ENCODE peak calls at places on chromosomes 13 and 19, in eight cellular contexts. One of them, this sample, is unnamed.

GRCh38 chr13:25733061-25733491 is 318.7 kb downstream of the SHISA2 start:
- DNase-seq in naive B cell: no peak
- DNase-seq in Kasumi-1: no peak
- DNase-seq in breast epithelium: no peak
- DNase-seq in stimulated activated CD8-positive, alpha-beta memory T cell treated with anti-CD3 and anti-CD28 coated beads, Interleukin-12 subunit alpha, Interleukin-12 subunit beta, amount 100 ng/mL, for 1 hour: no peak
- DNase-seq in activated CD4-positive, alpha-beta T cell treated with anti-CD3 and anti-CD28 coated beads for 4 hours: no peak
- DNase-seq in NCI-H510A treated with DMSO at 0.1 percent for 48 hours: no peak
- DNase-seq in HS-5: no peak
- DNase-seq in this sample: no peak

GRCh38 chr19:1355974-1356865 is 27.5 kb upstream of the NDUFS7 start:
- DNase-seq in stimulated activated CD8-positive, alpha-beta memory T cell treated with anti-CD3 and anti-CD28 coated beads, Interleukin-12 subunit alpha, Interleukin-12 subunit beta, amount 100 ng/mL, for 1 hour: no peak
- DNase-seq in breast epithelium: no peak
- DNase-seq in naive B cell: no peak
- DNase-seq in Kasumi-1: no peak
- DNase-seq in HS-5: no peak
- DNase-seq in activated CD4-positive, alpha-beta T cell treated with anti-CD3 and anti-CD28 coated beads for 4 hours: no peak
- DNase-seq in NCI-H510A treated with DMSO at 0.1 percent for 48 hours: no peak
- DNase-seq in this sample: no peak

GRCh38 chr19:17735410-17735809 is 15.9 kb upstream of the FCHO1 start:
- DNase-seq in naive B cell: no peak
- DNase-seq in stimulated activated CD8-positive, alpha-beta memory T cell treated with anti-CD3 and anti-CD28 coated beads, Interleukin-12 subunit alpha, Interleukin-12 subunit beta, amount 100 ng/mL, for 1 hour: no peak
- DNase-seq in HS-5: no peak
- DNase-seq in NCI-H510A treated with DMSO at 0.1 percent for 48 hours: no peak
- DNase-seq in Kasumi-1: no peak
- DNase-seq in breast epithelium: no peak
- DNase-seq in activated CD4-positive, alpha-beta T cell treated with anti-CD3 and anti-CD28 coated beads for 4 hours: no peak
- DNase-seq in this sample: no peak

GRCh38 chr13:94710881-94711560 is 1.3 kb downstream of the SOX21 start:
- DNase-seq in NCI-H510A treated with DMSO at 0.1 percent for 48 hours: peak; percentile 36
- DNase-seq in stimulated activated CD8-positive, alpha-beta memory T cell treated with anti-CD3 and anti-CD28 coated beads, Interleukin-12 subunit alpha, Interleukin-12 subunit beta, amount 100 ng/mL, for 1 hour: no peak
- DNase-seq in activated CD4-positive, alpha-beta T cell treated with anti-CD3 and anti-CD28 coated beads for 4 hours: no peak
- DNase-seq in naive B cell: no peak
- DNase-seq in breast epithelium: no peak
- DNase-seq in HS-5: no peak
- DNase-seq in Kasumi-1: peak; percentile 9
- DNase-seq in this sample: no peak

GRCh38 chr19:10870501-10870954 is 825 bp upstream of the CARM1 start:
- DNase-seq in Kasumi-1: no peak
- DNase-seq in stimulated activated CD8-positive, alpha-beta memory T cell treated with anti-CD3 and anti-CD28 coated beads, Interleukin-12 subunit alpha, Interleukin-12 subunit beta, amount 100 ng/mL, for 1 hour: no peak
- DNase-seq in activated CD4-positive, alpha-beta T cell treated with anti-CD3 and anti-CD28 coated beads for 4 hours: no peak
- DNase-seq in HS-5: no peak
- DNase-seq in breast epithelium: no peak
- DNase-seq in naive B cell: no peak
- DNase-seq in NCI-H510A treated with DMSO at 0.1 percent for 48 hours: no peak
- DNase-seq in this sample: no peak

GRCh38 chr19:49133621-49134454 is 14.5 kb downstream of the PPFIA3 start:
- DNase-seq in activated CD4-positive, alpha-beta T cell treated with anti-CD3 and anti-CD28 coated beads for 4 hours: no peak
- DNase-seq in breast epithelium: no peak
- DNase-seq in stimulated activated CD8-positive, alpha-beta memory T cell treated with anti-CD3 and anti-CD28 coated beads, Interleukin-12 subunit alpha, Interleukin-12 subunit beta, amount 100 ng/mL, for 1 hour: no peak
- DNase-seq in NCI-H510A treated with DMSO at 0.1 percent for 48 hours: no peak
- DNase-seq in naive B cell: no peak
- DNase-seq in HS-5: no peak
- DNase-seq in Kasumi-1: no peak
- DNase-seq in this sample: no peak

GRCh38 chr19:20051841-20052768 is 12.8 kb upstream of the ZNF682 start:
- DNase-seq in activated CD4-positive, alpha-beta T cell treated with anti-CD3 and anti-CD28 coated beads for 4 hours: peak; percentile 57
- DNase-seq in HS-5: peak; percentile 91
- DNase-seq in naive B cell: peak; percentile 43
- DNase-seq in Kasumi-1: peak; percentile 95
- DNase-seq in breast epithelium: peak; percentile 95
- DNase-seq in NCI-H510A treated with DMSO at 0.1 percent for 48 hours: peak; percentile 88
- DNase-seq in stimulated activated CD8-positive, alpha-beta memory T cell treated with anti-CD3 and anti-CD28 coated beads, Interleukin-12 subunit alpha, Interleukin-12 subunit beta, amount 100 ng/mL, for 1 hour: peak; percentile 27
- DNase-seq in this sample: peak; percentile 97

GRCh38 chr13:88979465-88980180 is 1308.5 kb downstream of the SLITRK5 start:
- DNase-seq in stimulated activated CD8-positive, alpha-beta memory T cell treated with anti-CD3 and anti-CD28 coated beads, Interleukin-12 subunit alpha, Interleukin-12 subunit beta, amount 100 ng/mL, for 1 hour: no peak
- DNase-seq in Kasumi-1: peak; percentile 38
- DNase-seq in activated CD4-positive, alpha-beta T cell treated with anti-CD3 and anti-CD28 coated beads for 4 hours: no peak
- DNase-seq in breast epithelium: no peak
- DNase-seq in naive B cell: no peak
- DNase-seq in HS-5: no peak
- DNase-seq in NCI-H510A treated with DMSO at 0.1 percent for 48 hours: no peak
- DNase-seq in this sample: no peak

GRCh38 chr19:45506991-45507863 is at the start of gene VASP:
- DNase-seq in breast epithelium: peak; percentile 87
- DNase-seq in stimulated activated CD8-positive, alpha-beta memory T cell treated with anti-CD3 and anti-CD28 coated beads, Interleukin-12 subunit alpha, Interleukin-12 subunit beta, amount 100 ng/mL, for 1 hour: peak; percentile 84
- DNase-seq in naive B cell: peak; percentile 93
- DNase-seq in activated CD4-positive, alpha-beta T cell treated with anti-CD3 and anti-CD28 coated beads for 4 hours: peak; percentile 87
- DNase-seq in HS-5: peak; percentile 61
- DNase-seq in Kasumi-1: peak; percentile 89
- DNase-seq in NCI-H510A treated with DMSO at 0.1 percent for 48 hours: peak; percentile 60
- DNase-seq in this sample: peak; percentile 81

GRCh38 chr13:35940734-35941133 is 190.4 kb downstream of the DCLK1 start:
- DNase-seq in Kasumi-1: no peak
- DNase-seq in activated CD4-positive, alpha-beta T cell treated with anti-CD3 and anti-CD28 coated beads for 4 hours: no peak
- DNase-seq in naive B cell: no peak
- DNase-seq in breast epithelium: no peak
- DNase-seq in HS-5: no peak
- DNase-seq in NCI-H510A treated with DMSO at 0.1 percent for 48 hours: no peak
- DNase-seq in stimulated activated CD8-positive, alpha-beta memory T cell treated with anti-CD3 and anti-CD28 coated beads, Interleukin-12 subunit alpha, Interleukin-12 subunit beta, amount 100 ng/mL, for 1 hour: no peak
- DNase-seq in this sample: no peak

GRCh38 chr13:91200486-91200885 is 147.0 kb upstream of the MIR17HG start:
- DNase-seq in NCI-H510A treated with DMSO at 0.1 percent for 48 hours: no peak
- DNase-seq in activated CD4-positive, alpha-beta T cell treated with anti-CD3 and anti-CD28 coated beads for 4 hours: no peak
- DNase-seq in stimulated activated CD8-positive, alpha-beta memory T cell treated with anti-CD3 and anti-CD28 coated beads, Interleukin-12 subunit alpha, Interleukin-12 subunit beta, amount 100 ng/mL, for 1 hour: no peak
- DNase-seq in naive B cell: no peak
- DNase-seq in breast epithelium: no peak
- DNase-seq in Kasumi-1: no peak
- DNase-seq in HS-5: no peak
- DNase-seq in this sample: no peak

GRCh38 chr19:9971341-9971897 is 35.1 kb upstream of the OLFM2 start:
- DNase-seq in breast epithelium: no peak
- DNase-seq in Kasumi-1: no peak
- DNase-seq in NCI-H510A treated with DMSO at 0.1 percent for 48 hours: no peak
- DNase-seq in naive B cell: no peak
- DNase-seq in activated CD4-positive, alpha-beta T cell treated with anti-CD3 and anti-CD28 coated beads for 4 hours: no peak
- DNase-seq in HS-5: no peak
- DNase-seq in stimulated activated CD8-positive, alpha-beta memory T cell treated with anti-CD3 and anti-CD28 coated beads, Interleukin-12 subunit alpha, Interleukin-12 subunit beta, amount 100 ng/mL, for 1 hour: no peak
- DNase-seq in this sample: no peak

GRCh38 chr13:32262619-32263018 is 52.5 kb downstream of the ZAR1L start:
- DNase-seq in NCI-H510A treated with DMSO at 0.1 percent for 48 hours: no peak
- DNase-seq in HS-5: no peak
- DNase-seq in Kasumi-1: no peak
- DNase-seq in naive B cell: no peak
- DNase-seq in stimulated activated CD8-positive, alpha-beta memory T cell treated with anti-CD3 and anti-CD28 coated beads, Interleukin-12 subunit alpha, Interleukin-12 subunit beta, amount 100 ng/mL, for 1 hour: no peak
- DNase-seq in activated CD4-positive, alpha-beta T cell treated with anti-CD3 and anti-CD28 coated beads for 4 hours: no peak
- DNase-seq in breast epithelium: no peak
- DNase-seq in this sample: no peak

GRCh38 chr19:39310558-39311311 is 9.9 kb downstream of the LRFN1 start:
- DNase-seq in naive B cell: no peak
- DNase-seq in breast epithelium: no peak
- DNase-seq in HS-5: no peak
- DNase-seq in NCI-H510A treated with DMSO at 0.1 percent for 48 hours: no peak
- DNase-seq in activated CD4-positive, alpha-beta T cell treated with anti-CD3 and anti-CD28 coated beads for 4 hours: no peak
- DNase-seq in Kasumi-1: no peak
- DNase-seq in stimulated activated CD8-positive, alpha-beta memory T cell treated with anti-CD3 and anti-CD28 coated beads, Interleukin-12 subunit alpha, Interleukin-12 subunit beta, amount 100 ng/mL, for 1 hour: no peak
- DNase-seq in this sample: no peak

GRCh38 chr13:101660711-101661110 is 208.2 kb downstream of the ITGBL1 start:
- DNase-seq in NCI-H510A treated with DMSO at 0.1 percent for 48 hours: no peak
- DNase-seq in activated CD4-positive, alpha-beta T cell treated with anti-CD3 and anti-CD28 coated beads for 4 hours: no peak
- DNase-seq in naive B cell: no peak
- DNase-seq in HS-5: no peak
- DNase-seq in Kasumi-1: no peak
- DNase-seq in breast epithelium: no peak
- DNase-seq in stimulated activated CD8-positive, alpha-beta memory T cell treated with anti-CD3 and anti-CD28 coated beads, Interleukin-12 subunit alpha, Interleukin-12 subunit beta, amount 100 ng/mL, for 1 hour: no peak
- DNase-seq in this sample: no peak

GRCh38 chr19:50909240-50910070 is 1.7 kb downstream of the KLK4 start:
- DNase-seq in naive B cell: no peak
- DNase-seq in breast epithelium: no peak
- DNase-seq in Kasumi-1: no peak
- DNase-seq in HS-5: no peak
- DNase-seq in activated CD4-positive, alpha-beta T cell treated with anti-CD3 and anti-CD28 coated beads for 4 hours: no peak
- DNase-seq in NCI-H510A treated with DMSO at 0.1 percent for 48 hours: no peak
- DNase-seq in stimulated activated CD8-positive, alpha-beta memory T cell treated with anti-CD3 and anti-CD28 coated beads, Interleukin-12 subunit alpha, Interleukin-12 subunit beta, amount 100 ng/mL, for 1 hour: no peak
- DNase-seq in this sample: no peak

GRCh38 chr19:39438270-39438934 is 2.7 kb upstream of the RPS16 start:
- DNase-seq in stimulated activated CD8-positive, alpha-beta memory T cell treated with anti-CD3 and anti-CD28 coated beads, Interleukin-12 subunit alpha, Interleukin-12 subunit beta, amount 100 ng/mL, for 1 hour: no peak
- DNase-seq in NCI-H510A treated with DMSO at 0.1 percent for 48 hours: no peak
- DNase-seq in Kasumi-1: no peak
- DNase-seq in breast epithelium: no peak
- DNase-seq in naive B cell: no peak
- DNase-seq in activated CD4-positive, alpha-beta T cell treated with anti-CD3 and anti-CD28 coated beads for 4 hours: no peak
- DNase-seq in HS-5: no peak
- DNase-seq in this sample: no peak

GRCh38 chr13:97884707-97885468 is 68.6 kb upstream of the IPO5 start:
- DNase-seq in activated CD4-positive, alpha-beta T cell treated with anti-CD3 and anti-CD28 coated beads for 4 hours: no peak
- DNase-seq in breast epithelium: no peak
- DNase-seq in naive B cell: no peak
- DNase-seq in stimulated activated CD8-positive, alpha-beta memory T cell treated with anti-CD3 and anti-CD28 coated beads, Interleukin-12 subunit alpha, Interleukin-12 subunit beta, amount 100 ng/mL, for 1 hour: no peak
- DNase-seq in NCI-H510A treated with DMSO at 0.1 percent for 48 hours: no peak
- DNase-seq in Kasumi-1: no peak
- DNase-seq in HS-5: no peak
- DNase-seq in this sample: no peak

GRCh38 chr19:18635831-18636182 is 1.0 kb upstream of the KLHL26 start:
- DNase-seq in activated CD4-positive, alpha-beta T cell treated with anti-CD3 and anti-CD28 coated beads for 4 hours: no peak
- DNase-seq in stimulated activated CD8-positive, alpha-beta memory T cell treated with anti-CD3 and anti-CD28 coated beads, Interleukin-12 subunit alpha, Interleukin-12 subunit beta, amount 100 ng/mL, for 1 hour: no peak
- DNase-seq in breast epithelium: no peak
- DNase-seq in HS-5: no peak
- DNase-seq in naive B cell: no peak
- DNase-seq in NCI-H510A treated with DMSO at 0.1 percent for 48 hours: no peak
- DNase-seq in Kasumi-1: no peak
- DNase-seq in this sample: no peak